ENCODE peak calls at places on chromosomes 4 and X, in four cellular contexts. F is bronchial epithelial cell, A is activated gamma-delta T cell, Y is BE2C. K is an unnamed sample.

GRCh38 chr4:2071252-2071911 is 12.3 kb downstream of the NAT8L start:
- DNase-seq in F (no peak), A (no peak), Y (no peak), K (no peak)

GRCh38 chrX:270848-271367 is 10.3 kb upstream of the PLCXD1 start:
- DNase-seq in F (no peak), A (no peak), Y (no peak), K (no peak)

GRCh38 chr4:135994360-135994759 is 1537.9 kb downstream of the PCDH18 start:
- DNase-seq in F (no peak), A (no peak), Y (no peak), K (no peak)

GRCh38 chr4:8269535-8270417 is at the start of gene HTRA3:
- DNase-seq in F (no peak), A (no peak), Y (no peak), K (no peak)

GRCh38 chr4:176425035-176425434 is 105.3 kb downstream of the SPCS3 start:
- DNase-seq in F (peak), A (no peak), Y (no peak), K (no peak)

GRCh38 chr4:138983690-138984089 is 31.9 kb upstream of the NOCT start:
- DNase-seq in F (no peak), A (no peak), Y (no peak), K (no peak)

GRCh38 chr4:175125410-175126068 is 207.4 kb downstream of the ADAM29 start:
- DNase-seq in F (peak), A (no peak), Y (no peak), K (no peak)

GRCh38 chrX:65677954-65678469 is 10.6 kb downstream of the MSN start:
- DNase-seq in F (peak), A (no peak), Y (no peak), K (no peak)

GRCh38 chr4:185534850-185535761 is at the start of gene PDLIM3:
- DNase-seq in F (no peak), A (peak), Y (peak), K (peak)

GRCh38 chr4:121397434-121397833 is 16.6 kb upstream of the QRFPR start:
- DNase-seq in F (no peak), A (no peak), Y (no peak), K (no peak)

GRCh38 chr4:75718529-75718928 is 5.8 kb upstream of the USO1 start:
- DNase-seq in F (peak), A (no peak), Y (no peak), K (no peak)

GRCh38 chr4:151644625-151645024 is 116.2 kb downstream of the GATB start:
- DNase-seq in F (no peak), A (no peak), Y (peak), K (peak)

GRCh38 chr4:105075045-105075444 is 71.6 kb upstream of the TET2 start:
- DNase-seq in F (no peak), A (no peak), Y (no peak), K (no peak)

GRCh38 chrX:107716045-107716684 is 59.4 kb downstream of the TSC22D3 start:
- DNase-seq in F (no peak), A (peak), Y (peak), K (peak)

GRCh38 chr4:159178147-159178541 is 75.3 kb downstream of the RAPGEF2 start:
- DNase-seq in F (no peak), A (no peak), Y (no peak), K (no peak)

GRCh38 chrX:129726307-129727111 is 12.3 kb upstream of the XPNPEP2 start:
- DNase-seq in F (peak), A (no peak), Y (peak), K (peak)

GRCh38 chr4:3865986-3866812 is 100.0 kb downstream of the ADRA2C start:
- DNase-seq in F (no peak), A (no peak), Y (no peak), K (no peak)

GRCh38 chrX:39957816-39958561 is 139.8 kb downstream of the BCOR start:
- DNase-seq in F (no peak), A (no peak), Y (no peak), K (no peak)

GRCh38 chr4:76198411-76199237 is 15.0 kb downstream of the SCARB2 start:
- DNase-seq in F (peak), A (no peak), Y (peak), K (peak)

GRCh38 chrX:102934624-102935023 is 2.4 kb upstream of the RAB40AL start:
- DNase-seq in F (peak), A (no peak), Y (peak), K (peak)

GRCh38 chr4:157372154-157372553 is 151.6 kb downstream of the GRIA2 start:
- DNase-seq in F (no peak), A (no peak), Y (no peak), K (no peak)

GRCh38 chrX:39816871-39817731 is 280.7 kb downstream of the BCOR start:
- DNase-seq in F (no peak), A (no peak), Y (no peak), K (no peak)

GRCh38 chr4:157804986-157805385 is 367.8 kb downstream of the GASK1B start:
- DNase-seq in F (peak), A (no peak), Y (peak), K (no peak)

GRCh38 chr4:152357206-152357605 is 178.7 kb downstream of the FBXW7 start:
- DNase-seq in F (peak), A (no peak), Y (no peak), K (no peak)

K was measured in SJCRH30.